ENCODE peak calls at places on chromosomes 2 and 18, in ten cellular contexts. M, E, K, V, Q, F, H, J, L and B are unnamed samples. For H3K9me3, the result is how much of the 10 kb centered on the place peaks cover.

GRCh38 chr2:182066439-182067061 is 80.9 kb downstream of the PPP1R1C start:
- DNase-seq in M (no peak), Q (no peak), H (no peak), F (peak), J (no peak), V (no peak), K (no peak), E (no peak), L (no peak), B (no peak)

GRCh38 chr18:9614401-9615279 is at the start of gene PPP4R1:
- DNase-seq in H (peak), K (peak), L (peak), V (peak), F (peak), J (peak), Q (no peak), M (peak), E (peak), B (peak)

GRCh38 chr18:52337286-52337685 is 2.7 kb upstream of the DCC start:
- DNase-seq in J (no peak), H (no peak), V (no peak), M (no peak), K (no peak), E (no peak), F (peak), Q (no peak), L (no peak), B (no peak)

GRCh38 chr2:234495801-234496441 is 960 bp downstream of the ARL4C start:
- DNase-seq in V (peak), H (peak), F (no peak), L (peak), E (peak), K (no peak), Q (no peak), M (peak), J (peak), B (peak)

GRCh38 chr2:216606551-216607527 is 26.4 kb upstream of the IGFBP2 start:
- DNase-seq in Q (no peak), E (no peak), K (no peak), M (peak), F (no peak), J (peak), H (no peak), L (no peak), V (no peak), B (no peak)

GRCh38 chr2:165469417-165469816 is at the start of gene CSRNP3:
- DNase-seq in H (no peak), F (peak), Q (peak), V (no peak), L (peak), M (no peak), K (peak), E (peak), J (peak), B (no peak)

GRCh38 chr2:174344716-174345472 is 10.1 kb downstream of the SP9 start:
- DNase-seq in E (no peak), H (no peak), F (peak), M (peak), V (no peak), L (no peak), K (no peak), J (no peak), Q (peak), B (no peak)

GRCh38 chr2:132747046-132747445 is 77.0 kb upstream of the LYPD1 start:
- DNase-seq in J (no peak), M (no peak), V (no peak), F (no peak), H (no peak), Q (no peak), K (no peak), E (no peak), L (no peak), B (no peak)

GRCh38 chr2:14256890-14257289 is 375.6 kb upstream of the LRATD1 start:
- DNase-seq in J (no peak), M (no peak), K (no peak), Q (no peak), L (no peak), H (no peak), F (peak), V (no peak), E (no peak), B (no peak)

GRCh38 chr2:121649652-121650553 is 641 bp upstream of the CLASP1 start:
- DNase-seq in L (peak), Q (peak), V (peak), M (peak), H (peak), E (peak), K (peak), F (peak), J (peak), B (peak)

GRCh38 chr2:236166781-236167296 is 1.3 kb downstream of the GBX2 start:
- DNase-seq in M (no peak), J (no peak), V (no peak), L (no peak), Q (no peak), F (no peak), E (no peak), K (no peak), H (no peak), B (peak)

GRCh38 chr2:61247204-61247812 is 85.3 kb downstream of the C2orf74 start:
- DNase-seq in L (no peak), Q (no peak), H (no peak), F (peak), K (no peak), J (no peak), E (no peak), M (no peak), V (no peak), B (no peak)

GRCh38 chr2:168687314-168687713 is 115.1 kb upstream of the NOSTRIN start:
- DNase-seq in Q (no peak), K (no peak), V (no peak), M (peak), H (no peak), F (no peak), E (no peak), L (no peak), J (no peak), B (no peak)

GRCh38 chr2:190663348-190663747 is 14.5 kb downstream of the NAB1 start:
- DNase-seq in J (no peak), H (no peak), Q (no peak), F (no peak), M (no peak), L (no peak), V (no peak), E (no peak), K (no peak), B (no peak)

GRCh38 chr2:168243061-168243460 is 4.3 kb downstream of the STK39 start:
- DNase-seq in F (no peak), J (no peak), Q (no peak), E (no peak), V (no peak), K (no peak), L (no peak), H (no peak), M (no peak), B (no peak)

GRCh38 chr2:146853741-146854444 is 990.9 kb upstream of the ACVR2A start:
- DNase-seq in F (no peak), V (no peak), L (no peak), K (no peak), Q (no peak), H (no peak), J (no peak), M (no peak), E (no peak), B (no peak)

GRCh38 chr2:41204315-41204714 is 752.4 kb upstream of the SLC8A1 start:
- DNase-seq in Q (no peak), K (no peak), L (no peak), E (no peak), H (no peak), J (no peak), M (no peak), F (no peak), V (no peak), B (no peak)

GRCh38 chr2:239956818-239957261 is 68.3 kb downstream of the NDUFA10 start:
- DNase-seq in M (no peak), L (peak), E (no peak), J (no peak), F (no peak), K (no peak), H (no peak), Q (no peak), V (peak), B (no peak)

GRCh38 chr18:24536326-24536725 is 75.9 kb downstream of the HRH4 start:
- DNase-seq in K (no peak), Q (no peak), V (no peak), J (no peak), L (no peak), H (no peak), E (no peak), F (no peak), M (no peak), B (no peak)

GRCh38 chr18:58393295-58393694 is 235.6 kb downstream of the ALPK2 start:
- DNase-seq in M (no peak), V (no peak), Q (no peak), F (no peak), L (no peak), H (no peak), K (no peak), E (no peak), J (no peak), B (no peak)

GRCh38 chr18:36901277-36901701 is 72.4 kb downstream of the KIAA1328 start:
- DNase-seq in V (no peak), H (no peak), K (no peak), L (no peak), Q (no peak), M (no peak), F (no peak), E (no peak), J (no peak), B (no peak)

GRCh38 chr2:10537522-10538195 is 89.5 kb upstream of the ODC1 start:
- DNase-seq in H (no peak), V (peak), J (no peak), L (no peak), E (no peak), K (no peak), F (no peak), Q (no peak), M (no peak), B (no peak)

GRCh38 chr2:120908314-120908975 is 172.8 kb downstream of the GLI2 start:
- DNase-seq in K (no peak), F (no peak), L (no peak), E (no peak), V (no peak), Q (no peak), J (no peak), H (no peak), M (no peak), B (peak)

GRCh38 chr2:238709961-238710360 is 137.9 kb upstream of the TWIST2 start:
- DNase-seq in Q (no peak), M (no peak), F (no peak), J (no peak), L (no peak), V (no peak), K (no peak), H (no peak), E (no peak), B (no peak)

GRCh38 chr2:26978061-26978596 is 7.7 kb downstream of the MAPRE3 start:
- DNase-seq in H (no peak), Q (no peak), L (peak), F (peak), J (peak), E (no peak), M (no peak), V (no peak), K (no peak), B (peak)

GRCh38 chr2:185507703-185508102 is 230.9 kb upstream of the FSIP2 start:
- DNase-seq in F (peak), Q (no peak), L (no peak), E (no peak), V (no peak), H (no peak), M (no peak), J (no peak), K (no peak), B (no peak)

GRCh38 chr2:185511925-185512324 is 226.7 kb upstream of the FSIP2 start:
- DNase-seq in M (no peak), V (no peak), J (no peak), L (no peak), K (no peak), Q (no peak), E (no peak), F (no peak), H (no peak), B (no peak)

DNA sequence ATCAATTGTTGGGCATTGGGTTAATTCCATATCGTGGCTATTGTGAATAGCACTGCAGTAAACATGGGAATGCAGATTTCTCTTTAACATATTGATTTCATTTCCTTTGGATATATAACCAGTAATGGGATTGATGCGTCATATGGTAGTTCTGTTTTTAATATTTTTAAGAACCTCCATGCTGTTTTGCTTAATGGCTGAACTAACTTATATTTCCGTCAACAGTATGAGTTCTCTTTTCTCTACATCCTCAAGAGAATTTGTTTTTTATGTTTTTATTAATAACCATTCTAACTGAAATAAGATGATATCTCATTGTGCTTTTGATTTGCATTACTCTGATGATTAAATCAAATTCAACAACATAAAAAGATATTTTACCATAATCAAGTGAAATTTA is 228.5 kb upstream of the FSIP2 start:
- DNase-seq in J (no peak), M (no peak), L (no peak), H (no peak), Q (no peak), E (no peak), K (no peak), F (no peak), V (no peak), B (no peak)
- H3K9me3 ChIP-seq in J (under half), M (under half), L (half or more), H (under half), Q (under half), E (under half), K (half or more), F (under half), V (under half), B (under half)

GRCh38 chr2:207896525-207897295 is 127.0 kb upstream of the FZD5 start:
- DNase-seq in Q (no peak), L (no peak), J (no peak), F (no peak), K (no peak), E (no peak), H (no peak), V (no peak), M (no peak), B (no peak)
- TF ChIP-seq CTCF in Q (peak), L (no peak), J (no peak), F (no peak), K (no peak), E (no peak), H (no peak), V (no peak), M (no peak), B (no peak)

DNA sequence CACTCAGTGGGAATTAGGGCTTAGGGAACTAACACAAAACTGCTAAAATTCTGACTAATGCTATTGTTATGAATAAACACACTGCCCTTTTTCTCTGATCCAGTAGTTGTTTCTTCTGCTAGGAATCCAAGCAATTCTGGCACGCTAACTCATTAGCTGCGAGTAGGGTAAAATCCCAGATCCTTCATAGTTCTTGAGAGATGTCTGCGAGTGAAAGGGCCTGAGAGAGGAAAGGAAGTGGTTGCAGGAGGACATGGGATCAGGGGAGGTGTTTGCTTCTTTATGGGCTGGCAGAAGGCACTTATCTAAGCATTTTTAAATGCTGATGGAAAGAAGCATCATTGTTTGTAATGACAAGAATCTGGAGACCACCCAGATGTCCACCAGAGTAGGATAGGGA is 9.4 kb downstream of the MAP3K19 start:
- DNase-seq in E (no peak), M (no peak), Q (no peak), L (no peak), H (no peak), K (no peak), V (no peak), J (no peak), F (no peak), B (no peak)
- H3K4me3 ChIP-seq in E (no peak), M (no peak), Q (no peak), L (no peak), H (no peak), K (no peak), V (no peak), J (no peak), F (no peak), B (no peak)

DNA sequence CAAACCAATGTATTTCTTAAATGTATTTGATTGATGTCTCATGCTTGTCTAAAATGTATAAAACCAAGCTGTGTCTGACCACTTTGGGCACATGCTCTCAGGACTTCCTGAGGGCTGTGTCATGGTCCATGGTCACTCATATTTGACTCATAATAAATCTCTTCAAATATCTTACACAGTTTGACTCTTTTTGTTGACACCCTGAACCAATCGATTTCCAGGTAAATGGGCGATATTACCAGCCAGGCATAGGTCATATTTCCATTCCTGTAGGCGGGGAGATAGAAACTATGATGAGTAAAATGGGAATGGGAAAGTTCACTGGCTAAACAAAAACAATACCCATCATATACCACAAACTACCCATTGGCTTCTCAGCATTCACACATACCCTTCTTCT is 9.3 kb upstream of the TRAPPC8 start:
- DNase-seq in H (no peak), V (no peak), F (no peak), J (no peak), M (no peak), Q (no peak), E (no peak), K (no peak), L (no peak), B (no peak)
- H3K9me3 ChIP-seq in H (under half), V (under half), F (under half), J (under half), M (under half), Q (under half), E (under half), K (under half), L (under half), B (under half)

DNA sequence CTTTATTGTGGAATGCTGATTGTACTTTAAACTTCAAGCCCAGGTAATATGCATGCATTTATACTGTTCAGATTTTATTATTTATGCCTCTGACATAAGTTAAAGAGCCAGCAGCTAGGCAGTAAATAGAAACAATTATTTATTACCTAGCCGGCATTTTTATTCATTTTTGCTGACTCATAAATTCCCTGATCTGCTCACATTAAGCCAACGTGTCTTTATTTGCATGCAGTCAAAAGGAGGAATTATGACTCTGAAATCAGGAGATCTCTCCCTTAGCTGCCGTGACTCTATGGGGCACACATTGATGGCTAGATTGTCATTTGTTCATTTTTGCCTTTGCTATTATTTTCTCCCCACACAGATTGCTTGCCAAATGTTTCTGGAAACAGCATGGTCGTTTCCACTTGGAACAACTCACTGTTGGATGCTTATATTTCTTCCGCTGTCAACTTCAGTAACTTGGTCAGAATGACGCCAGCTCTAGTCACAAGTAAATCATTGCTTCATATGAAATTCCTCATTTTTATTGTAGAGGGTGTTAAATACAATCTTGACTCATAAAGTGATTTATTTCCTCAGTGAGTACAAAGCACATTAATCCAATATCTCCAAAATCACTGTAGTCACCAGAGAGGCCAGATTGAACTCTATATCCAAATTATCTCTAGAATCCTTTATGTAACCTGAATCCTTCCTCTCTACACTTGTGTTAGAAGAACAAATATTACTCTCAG is 15.9 kb upstream of the ZBTB14 start:
- DNase-seq in E (no peak), V (no peak), F (no peak), M (no peak), L (no peak), Q (no peak), J (no peak), K (no peak), H (no peak), B (no peak)
- TF ChIP-seq CTCF in E (no peak), V (no peak), F (no peak), M (no peak), L (no peak), Q (no peak), J (no peak), K (no peak), H (no peak), B (no peak)

DNA sequence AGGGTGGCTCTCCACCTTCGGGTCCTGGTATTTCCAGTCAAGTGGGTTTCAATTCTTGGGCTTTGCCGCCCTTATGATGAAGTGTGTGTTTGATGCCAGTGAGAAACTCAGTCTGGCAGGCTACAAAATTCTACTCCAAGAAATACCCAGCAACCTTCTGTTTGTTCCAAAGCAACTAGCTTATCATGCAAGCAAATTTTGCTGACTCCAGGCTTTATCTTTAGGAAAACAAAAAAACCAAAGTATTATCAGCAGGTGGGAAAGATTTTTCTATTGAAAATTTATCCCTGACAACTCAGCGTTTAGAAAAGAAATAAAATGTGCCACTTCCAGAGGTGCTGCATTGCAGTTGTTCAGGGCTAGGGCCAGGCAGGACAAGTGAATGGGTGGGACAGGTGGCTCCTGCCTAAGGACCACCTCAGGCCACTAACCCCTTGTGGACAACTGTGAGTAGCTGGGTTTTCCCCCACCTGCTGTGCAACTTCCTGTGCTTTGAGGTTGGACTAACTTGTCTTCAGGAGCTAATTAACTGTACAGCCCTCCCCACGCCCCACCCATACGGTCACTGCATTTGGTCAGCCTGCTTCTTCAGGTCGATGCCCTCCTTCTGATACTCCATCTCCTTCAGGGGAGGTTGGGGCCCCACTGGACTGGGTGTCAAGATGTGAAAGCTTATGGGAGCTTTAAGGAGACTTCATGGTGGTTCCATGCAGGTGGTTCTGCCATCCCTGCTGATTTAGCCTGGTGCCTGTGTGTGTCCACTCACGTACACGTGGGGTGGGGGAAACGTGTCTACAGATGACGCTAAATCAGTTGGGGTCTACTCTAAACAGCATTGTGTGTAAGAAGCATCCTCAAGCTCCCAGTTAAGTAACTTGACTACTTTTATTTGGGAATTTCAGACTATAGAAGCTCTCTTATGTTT is 46.8 kb downstream of the BCL2L11 start:
- DNase-seq in V (no peak), H (no peak), E (no peak), J (no peak), L (no peak), F (no peak), Q (no peak), K (no peak), M (peak), B (no peak)
- H3K4me3 ChIP-seq in V (no peak), H (no peak), E (no peak), J (no peak), L (no peak), F (no peak), Q (no peak), K (no peak), M (no peak), B (no peak)